ENCODE peak calls at places on chromosomes 1 and 21, in ten cellular contexts. R is GM23248; Q is heart right ventricle; W is NT2/D1; T is tibial nerve; S is aorta; A is gastrocnemius medialis; D is RWPE2; O is foreskin fibroblast; N is CD4-positive, alpha-beta memory T cell. G is an unnamed sample.

GRCh38 chr1:30403732-30404131 is 319.7 kb downstream of the MATN1 start:
- DNase-seq in T (no peak), N (no peak), A (no peak), O (no peak), W (no peak), Q (no peak), S (no peak), R (no peak), D (peak; percentile 6), G (no peak)

GRCh38 chr1:190439447-190439846 is 38.2 kb downstream of the BRINP3 start:
- DNase-seq in R (no peak), A (no peak), Q (no peak), W (no peak), O (no peak), T (no peak), D (no peak), S (no peak), N (no peak), G (no peak)

GRCh38 chr21:44477712-44478111 is 22.4 kb downstream of the LRRC3 start:
- DNase-seq in W (no peak), Q (no peak), T (no peak), O (no peak), N (no peak), A (no peak), S (no peak), R (no peak), D (no peak), G (no peak)

GRCh38 chr1:222240536-222241181 is 307.2 kb downstream of the HHIPL2 start:
- DNase-seq in D (no peak), O (peak; percentile 56), R (peak; percentile 63), T (no peak), A (no peak), W (no peak), S (no peak), Q (no peak), N (no peak), G (no peak)

GRCh38 chr1:185894806-185895205 is 160.6 kb downstream of the HMCN1 start:
- DNase-seq in R (peak; percentile 43), W (no peak), D (no peak), O (no peak), T (no peak), N (no peak), S (no peak), A (no peak), Q (no peak), G (no peak)

GRCh38 chr1:56216173-56216572 is 363.2 kb downstream of the PLPP3 start:
- DNase-seq in S (no peak), Q (no peak), D (no peak), W (no peak), O (peak; percentile 72), N (no peak), T (no peak), R (peak; percentile 84), A (no peak), G (peak; percentile 77)

GRCh38 chr1:8118031-8118451 is 91.9 kb upstream of the ERRFI1 start:
- DNase-seq in O (no peak), D (no peak), R (no peak), T (no peak), A (no peak), S (no peak), W (no peak), N (no peak), Q (no peak), G (no peak)

GRCh38 chr1:215360786-215361185 is 206.3 kb upstream of the KCTD3 start:
- DNase-seq in O (no peak), T (no peak), D (no peak), N (no peak), S (no peak), W (no peak), A (no peak), R (no peak), Q (no peak), G (no peak)

GRCh38 chr21:33384851-33385331 is 18.3 kb upstream of the IFNGR2 start:
- DNase-seq in S (no peak), T (no peak), O (no peak), R (no peak), D (no peak), A (no peak), N (peak; percentile 77), Q (no peak), W (no peak), G (no peak)

GRCh38 chr21:32916522-32917099 is 109.1 kb upstream of the OLIG2 start:
- DNase-seq in R (peak; percentile 9), N (no peak), O (no peak), W (no peak), T (no peak), A (no peak), D (no peak), Q (no peak), S (no peak), G (peak; percentile 3)

GRCh38 chr1:156076609-156077429 is 5.4 kb downstream of the MEX3A start:
- DNase-seq in N (no peak), R (no peak), A (no peak), T (no peak), Q (peak; percentile 70), W (no peak), S (peak; percentile 82), O (no peak), D (no peak), G (no peak)

GRCh38 chr1:92583821-92584760 is 97.4 kb upstream of the GFI1 start:
- DNase-seq in A (no peak), T (no peak), S (no peak), R (peak; percentile 70), D (no peak), W (no peak), Q (no peak), N (peak; percentile 67), O (peak; percentile 42), G (no peak)

GRCh38 chr1:198556969-198557368 is 16.5 kb upstream of the ATP6V1G3 start:
- DNase-seq in N (peak; percentile 82), A (peak; percentile 45), S (no peak), T (peak; percentile 55), W (no peak), O (no peak), Q (peak; percentile 21), R (peak; percentile 2), D (no peak), G (peak; percentile 6)

GRCh38 chr1:115527746-115528145 is 114.0 kb upstream of the VANGL1 start:
- DNase-seq in A (no peak), S (no peak), Q (no peak), O (no peak), T (no peak), R (no peak), W (no peak), D (no peak), N (no peak), G (no peak)
- H3K4me3 ChIP-seq in A (no peak overlapping the region), S (no peak overlapping the region), Q (no peak overlapping the region), O (no peak overlapping the region), T (no peak overlapping the region), R (no peak overlapping the region), W (no peak overlapping the region), D (no peak overlapping the region), N (no peak overlapping the region), G (no peak overlapping the region)

GRCh38 chr21:29991624-29992023 is 51.8 kb upstream of the GRIK1 start:
- DNase-seq in A (no peak), R (no peak), O (no peak), N (no peak), S (no peak), W (no peak), T (no peak), D (no peak), Q (no peak), G (no peak)
- H3K4me3 ChIP-seq in A (no peak overlapping the region), R (no peak overlapping the region), O (no peak overlapping the region), N (no peak overlapping the region), S (no peak overlapping the region), W (no peak overlapping the region), T (no peak overlapping the region), D (no peak overlapping the region), Q (no peak overlapping the region), G (no peak overlapping the region)

GRCh38 chr1:24055681-24056080 is 56.3 kb downstream of the MYOM3 start:
- DNase-seq in W (no peak), D (no peak), T (no peak), A (no peak), N (no peak), O (no peak), Q (no peak), S (no peak), R (no peak), G (no peak)

GRCh38 chr1:24052119-24052695 is 59.7 kb downstream of the MYOM3 start:
- DNase-seq in A (no peak), D (no peak), N (no peak), T (no peak), S (no peak), W (no peak), Q (no peak), O (no peak), R (no peak), G (no peak)

GRCh38 chr1:24058671-24059455 is 53.1 kb downstream of the MYOM3 start:
- DNase-seq in D (no peak), W (no peak), O (no peak), T (no peak), S (no peak), N (no peak), A (no peak), Q (no peak), R (no peak), G (no peak)

GRCh38 chr1:24060482-24060881 is 51.5 kb downstream of the MYOM3 start:
- DNase-seq in R (no peak), N (no peak), T (no peak), S (no peak), W (no peak), Q (no peak), A (no peak), D (no peak), O (no peak), G (no peak)

DNA sequence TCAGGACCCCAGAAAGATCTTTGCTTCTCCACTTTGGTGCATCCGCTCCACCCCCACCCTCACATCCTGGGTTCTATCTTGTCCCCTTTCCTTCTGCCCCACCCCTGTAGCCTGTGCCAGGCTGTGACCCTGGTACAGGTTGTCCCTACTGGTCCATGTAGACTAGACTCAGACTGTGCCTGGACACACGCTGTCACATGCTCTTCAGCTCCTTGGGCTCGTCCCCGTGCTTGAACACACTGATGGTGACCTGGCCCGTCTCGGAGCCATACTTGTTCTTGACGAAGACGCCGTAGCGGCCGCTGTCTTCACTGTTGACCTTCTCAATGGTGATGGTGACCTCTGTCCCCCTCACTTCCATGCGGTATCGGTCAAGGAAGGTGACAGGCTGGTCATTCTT is 54.8 kb downstream of the MYOM3 start:
- DNase-seq in N (no peak), R (no peak), T (no peak), D (no peak), Q (no peak), W (no peak), A (no peak), O (no peak), S (no peak), G (no peak)
- H3K4me3 ChIP-seq in N (no peak overlapping the region), R (no peak overlapping the region), T (no peak overlapping the region), D (no peak overlapping the region), Q (no peak overlapping the region), W (no peak overlapping the region), A (no peak overlapping the region), O (no peak overlapping the region), S (no peak overlapping the region), G (no peak overlapping the region)

DNA sequence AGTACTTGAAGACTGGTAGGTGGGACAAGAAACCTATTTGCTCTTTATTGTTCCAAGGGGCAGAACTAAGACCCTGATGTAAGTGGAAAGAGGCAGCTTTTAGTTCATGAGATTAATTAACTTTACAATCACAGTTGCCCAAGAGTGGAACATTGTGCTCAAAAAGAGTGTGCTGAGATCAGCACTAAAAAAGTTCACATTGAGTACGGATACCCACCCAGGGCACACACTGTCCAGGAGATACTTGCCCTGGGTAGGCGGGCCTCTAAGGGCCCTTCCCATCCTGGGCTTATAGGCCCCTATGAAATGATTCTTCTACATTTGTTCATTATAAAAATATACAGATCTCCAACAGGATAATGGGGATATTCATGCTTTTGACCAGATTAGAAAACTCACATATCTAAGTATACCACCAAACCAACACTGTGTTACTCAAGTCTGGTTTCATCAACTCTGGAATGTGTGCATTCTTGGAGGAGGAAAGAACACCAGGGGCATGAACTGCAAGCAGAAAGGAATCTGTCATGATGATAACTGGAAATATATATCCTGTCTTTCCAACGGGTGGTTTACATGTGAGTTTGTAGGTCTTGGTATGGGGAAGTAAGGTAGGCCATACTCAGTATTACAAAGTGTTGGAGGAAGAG is 626.2 kb downstream of the SMYD3 start:
- DNase-seq in O (peak; percentile 88), D (no peak), W (no peak), N (no peak), R (peak; percentile 81), Q (no peak), A (no peak), T (no peak), S (no peak), G (no peak)
- H3K4me3 ChIP-seq in O (no peak overlapping the region), D (no peak overlapping the region), W (no peak overlapping the region), N (no peak overlapping the region), R (no peak overlapping the region), Q (no peak overlapping the region), A (no peak overlapping the region), T (no peak overlapping the region), S (no peak overlapping the region), G (no peak overlapping the region)

G was measured in MG63.